ENCODE peak calls at places on chromosome 5, in seven cellular contexts. W is aorta, E is upper lobe of right lung, C is spleen, O is right atrium auricular region, U is AG04450, T is substantia nigra. Q is an unnamed sample.

GRCh38 chr5:17275279-17276158 is 58.1 kb downstream of the BASP1 start:
- DNase-seq in C (peak), O (no peak), T (no peak), E (no peak), W (no peak), U (no peak), Q (peak)

GRCh38 chr5:61598140-61598539 is 266.1 kb downstream of the ZSWIM6 start:
- DNase-seq in T (no peak), U (no peak), E (no peak), C (no peak), O (no peak), W (no peak), Q (peak)

GRCh38 chr5:15008476-15008875 is 136.9 kb upstream of the ANKH start:
- DNase-seq in O (peak), E (peak), W (peak), T (no peak), C (no peak), U (peak), Q (peak)

GRCh38 chr5:165559645-165560044 is 2054.2 kb downstream of the MAT2B start:
- DNase-seq in O (no peak), C (no peak), U (no peak), T (no peak), E (no peak), W (no peak), Q (no peak)

GRCh38 chr5:39892708-39893107 is 467.9 kb upstream of the DAB2 start:
- DNase-seq in O (no peak), T (no peak), W (no peak), U (no peak), E (no peak), C (no peak), Q (no peak)

GRCh38 chr5:1948663-1949191 is 66.0 kb upstream of the IRX4 start:
- DNase-seq in T (no peak), U (no peak), C (no peak), O (peak), E (peak), W (no peak), Q (no peak)

GRCh38 chr5:116525680-116526079 is 48.9 kb downstream of the SEMA6A start:
- DNase-seq in T (no peak), O (no peak), E (no peak), W (no peak), U (no peak), C (no peak), Q (no peak)

GRCh38 chr5:180209137-180209581 is at the start of gene RASGEF1C:
- DNase-seq in U (peak), C (peak), O (no peak), E (peak), T (no peak), W (peak), Q (peak)

GRCh38 chr5:141913560-141913959 is 10.1 kb upstream of the DELE1 start:
- DNase-seq in W (no peak), E (no peak), O (no peak), C (no peak), U (no peak), T (no peak), Q (no peak)

GRCh38 chr5:149541893-149542292 is 9.3 kb downstream of the CSNK1A1 start:
- DNase-seq in C (no peak), U (no peak), E (no peak), O (no peak), T (no peak), W (no peak), Q (no peak)

GRCh38 chr5:132389453-132390286 is 20.2 kb downstream of the SLC22A5 start:
- DNase-seq in E (no peak), O (no peak), C (no peak), U (peak), T (no peak), W (peak), Q (no peak)

GRCh38 chr5:78243091-78243490 is 51.4 kb downstream of the AP3B1 start:
- DNase-seq in C (no peak), U (no peak), T (no peak), O (no peak), E (no peak), W (no peak), Q (no peak)

GRCh38 chr5:132773601-132774355 is 3.3 kb downstream of the SEPTIN8 start:
- DNase-seq in W (no peak), T (no peak), E (no peak), O (no peak), U (no peak), C (no peak), Q (no peak)

GRCh38 chr5:83494666-83495065 is 23.1 kb downstream of the VCAN start:
- DNase-seq in E (no peak), W (no peak), C (no peak), O (no peak), T (no peak), U (no peak), Q (no peak)
- H3K27ac ChIP-seq in E (no peak), W (no peak), C (no peak), O (no peak), T (no peak), U (no peak), Q (no peak)

GRCh38 chr5:103283869-103284268 is 25.3 kb downstream of the MACIR start:
- DNase-seq in E (no peak), C (no peak), T (no peak), U (no peak), O (no peak), W (no peak), Q (no peak)
- H3K27ac ChIP-seq in E (no peak), C (no peak), T (no peak), U (no peak), O (no peak), W (no peak), Q (no peak)

GRCh38 chr5:54838843-54839242 is 146.6 kb downstream of the ESM1 start:
- DNase-seq in O (no peak), W (no peak), C (no peak), E (no peak), T (no peak), U (no peak), Q (no peak)
- H3K27ac ChIP-seq in O (no peak), W (no peak), C (no peak), E (no peak), T (no peak), U (no peak), Q (no peak)

DNA sequence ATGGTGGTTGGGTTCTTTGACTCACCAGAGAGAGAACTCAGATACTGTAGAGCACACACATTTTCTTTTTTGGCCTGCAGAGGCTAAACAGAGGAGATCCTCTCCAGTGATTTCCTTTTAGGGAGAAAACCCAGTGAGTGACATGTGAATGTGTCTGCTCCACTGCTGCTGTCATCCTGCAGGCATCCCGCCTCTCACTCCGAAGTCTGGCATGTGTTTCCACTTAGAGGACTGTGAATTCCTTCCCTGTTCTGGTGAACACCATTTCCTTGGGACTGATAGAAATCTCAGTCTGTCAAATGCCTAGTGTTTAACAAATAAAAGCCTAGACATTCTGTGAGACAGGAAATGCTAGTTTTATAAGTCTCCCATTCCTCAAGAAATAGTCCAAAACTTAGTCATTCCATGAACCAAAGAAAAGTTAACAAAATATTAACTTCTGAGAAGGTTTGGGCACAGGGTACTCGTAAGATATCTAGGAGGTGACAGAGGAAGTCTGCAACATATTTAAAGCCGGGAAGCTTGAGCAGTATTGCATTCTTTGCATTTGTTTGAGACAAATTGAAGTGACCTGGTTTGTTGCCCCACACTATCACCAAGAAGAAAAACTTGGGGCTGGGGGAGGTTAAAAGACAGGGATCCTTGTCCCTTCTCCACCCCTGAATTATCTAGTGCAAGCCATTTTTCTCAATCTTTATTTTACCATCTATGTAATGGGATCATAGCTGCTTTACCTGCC is 74.9 kb upstream of the NIPAL4 start:
- DNase-seq in E (no peak), U (peak), W (peak), T (no peak), C (no peak), O (peak), Q (no peak)
- H3K27ac ChIP-seq in E (peak), U (peak), W (peak), T (no peak), C (peak), O (peak), Q (no peak)